ENCODE peak calls at places on chromosome 22, in five cellular contexts. One of them, this sample, is unnamed.

GRCh38 chr22:41564563-41564962 is 3.8 kb downstream of the CSDC2 start:
- DNase-seq in T-cell: no peak
- DNase-seq in activated CD8-positive, alpha-beta memory T cell treated with anti-CD3 and anti-CD28 coated beads, Interleukin-2, amount 50 U/mL, for 4 hours: no peak
- DNase-seq in left colon: no peak
- DNase-seq in HFFc6: peak; percentile 35
- DNase-seq in this sample: no peak

GRCh38 chr22:21943571-21944448 is 8.8 kb downstream of the PPM1F start:
- DNase-seq in T-cell: no peak
- DNase-seq in activated CD8-positive, alpha-beta memory T cell treated with anti-CD3 and anti-CD28 coated beads, Interleukin-2, amount 50 U/mL, for 4 hours: no peak
- DNase-seq in left colon: no peak
- DNase-seq in HFFc6: no peak
- DNase-seq in this sample: no peak

GRCh38 chr22:29726512-29727247 is 6.9 kb downstream of the CABP7 start:
- DNase-seq in T-cell: no peak
- DNase-seq in activated CD8-positive, alpha-beta memory T cell treated with anti-CD3 and anti-CD28 coated beads, Interleukin-2, amount 50 U/mL, for 4 hours: no peak
- DNase-seq in left colon: no peak
- DNase-seq in HFFc6: no peak
- DNase-seq in this sample: no peak

GRCh38 chr22:42367980-42368378 is 64.2 kb downstream of the NFAM1 start:
- DNase-seq in T-cell: no peak
- DNase-seq in activated CD8-positive, alpha-beta memory T cell treated with anti-CD3 and anti-CD28 coated beads, Interleukin-2, amount 50 U/mL, for 4 hours: no peak
- DNase-seq in left colon: peak; percentile 41
- DNase-seq in HFFc6: no peak
- DNase-seq in this sample: peak; percentile 33

GRCh38 chr22:23496445-23496833 is 83.7 kb downstream of the IGLL1 start:
- DNase-seq in T-cell: no peak
- DNase-seq in activated CD8-positive, alpha-beta memory T cell treated with anti-CD3 and anti-CD28 coated beads, Interleukin-2, amount 50 U/mL, for 4 hours: no peak
- DNase-seq in left colon: no peak
- DNase-seq in HFFc6: no peak
- DNase-seq in this sample: no peak

GRCh38 chr22:49568751-49569285 is 258.9 kb downstream of the BRD1 start:
- DNase-seq in T-cell: no peak
- DNase-seq in activated CD8-positive, alpha-beta memory T cell treated with anti-CD3 and anti-CD28 coated beads, Interleukin-2, amount 50 U/mL, for 4 hours: no peak
- DNase-seq in left colon: no peak
- DNase-seq in HFFc6: no peak
- DNase-seq in this sample: no peak

GRCh38 chr22:22375586-22376351 is 131.2 kb downstream of the VPREB1 start:
- DNase-seq in T-cell: no peak
- DNase-seq in activated CD8-positive, alpha-beta memory T cell treated with anti-CD3 and anti-CD28 coated beads, Interleukin-2, amount 50 U/mL, for 4 hours: no peak
- DNase-seq in left colon: no peak
- DNase-seq in HFFc6: no peak
- DNase-seq in this sample: no peak

GRCh38 chr22:42083119-42083518 is 3.6 kb downstream of the SMDT1 start:
- DNase-seq in T-cell: no peak
- DNase-seq in activated CD8-positive, alpha-beta memory T cell treated with anti-CD3 and anti-CD28 coated beads, Interleukin-2, amount 50 U/mL, for 4 hours: no peak
- DNase-seq in left colon: no peak
- DNase-seq in HFFc6: no peak
- DNase-seq in this sample: no peak

GRCh38 chr22:26651840-26652239 is 5.5 kb upstream of the MIAT start:
- DNase-seq in T-cell: no peak
- DNase-seq in activated CD8-positive, alpha-beta memory T cell treated with anti-CD3 and anti-CD28 coated beads, Interleukin-2, amount 50 U/mL, for 4 hours: no peak
- DNase-seq in left colon: no peak
- DNase-seq in HFFc6: no peak
- DNase-seq in this sample: no peak